ENCODE peak calls at places on chromosomes 4 and X, in five cellular contexts. T, I, H, K and F are unnamed samples.

GRCh38 chr4:5892321-5893012 is 419 bp downstream of the CRMP1 start:
- DNase-seq in T (no peak), K (no peak), I (peak), H (no peak), F (no peak)

GRCh38 chr4:73127839-73128448 is 58.4 kb upstream of the COX18 start:
- DNase-seq in H (no peak), I (no peak), T (peak), K (no peak), F (no peak)

GRCh38 chrX:48456628-48457027 is 13.4 kb downstream of the SLC38A5 start:
- DNase-seq in H (no peak), K (no peak), T (no peak), I (no peak), F (no peak)

GRCh38 chrX:96372313-96373046 is 312.2 kb upstream of the DIAPH2 start:
- DNase-seq in T (peak), I (peak), K (peak), H (peak), F (no peak)

GRCh38 chr4:3283483-3283882 is 9.3 kb upstream of the RGS12 start:
- DNase-seq in I (no peak), K (no peak), H (no peak), T (no peak), F (no peak)

GRCh38 chr4:143768007-143768591 is 67.6 kb upstream of the FREM3 start:
- DNase-seq in H (no peak), T (no peak), I (no peak), K (peak), F (no peak)

GRCh38 chr4:185742766-185743165 is 69.2 kb downstream of the SORBS2 start:
- DNase-seq in T (no peak), H (no peak), I (no peak), K (peak), F (no peak)

GRCh38 chr4:120977435-120977997 is 55.0 kb upstream of the PRDM5 start:
- DNase-seq in H (no peak), I (no peak), T (peak), K (peak), F (no peak)

GRCh38 chr4:1504786-1505500 is 98.7 kb upstream of the NKX1-1 start:
- DNase-seq in I (no peak), K (no peak), H (no peak), T (no peak), F (peak)

GRCh38 chr4:4387531-4388311 is 819 bp downstream of the NSG1 start:
- DNase-seq in H (no peak), T (peak), K (no peak), I (peak), F (no peak)

GRCh38 chrX:103215768-103216085 is 819 bp downstream of the BEX4 start:
- DNase-seq in I (no peak), K (peak), H (no peak), T (no peak), F (no peak)

DNA sequence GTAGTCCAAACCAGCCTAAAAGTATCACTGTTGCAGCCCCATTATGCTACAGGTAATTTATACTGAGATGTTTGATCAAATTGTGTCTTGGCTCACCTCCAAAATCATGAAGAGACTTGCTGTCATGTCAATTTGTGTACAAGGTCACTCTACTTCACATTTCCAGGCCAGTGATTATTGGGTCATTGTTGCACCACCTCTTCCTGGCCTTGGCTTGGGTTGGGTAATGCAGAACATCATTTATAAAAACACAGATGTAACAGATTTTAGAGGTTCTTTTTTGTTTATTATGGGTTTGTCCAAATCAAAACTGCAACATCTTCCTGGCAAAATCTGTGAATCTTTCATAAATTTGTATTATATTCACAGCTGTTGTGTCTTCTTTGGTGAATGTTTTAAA is 459.5 kb downstream of the ANKRD50 start:
- DNase-seq in K (no peak), H (no peak), T (no peak), I (no peak), F (no peak)
- TF ChIP-seq CTCF in K (no peak), H (no peak), T (no peak), I (no peak), F (no peak)

DNA sequence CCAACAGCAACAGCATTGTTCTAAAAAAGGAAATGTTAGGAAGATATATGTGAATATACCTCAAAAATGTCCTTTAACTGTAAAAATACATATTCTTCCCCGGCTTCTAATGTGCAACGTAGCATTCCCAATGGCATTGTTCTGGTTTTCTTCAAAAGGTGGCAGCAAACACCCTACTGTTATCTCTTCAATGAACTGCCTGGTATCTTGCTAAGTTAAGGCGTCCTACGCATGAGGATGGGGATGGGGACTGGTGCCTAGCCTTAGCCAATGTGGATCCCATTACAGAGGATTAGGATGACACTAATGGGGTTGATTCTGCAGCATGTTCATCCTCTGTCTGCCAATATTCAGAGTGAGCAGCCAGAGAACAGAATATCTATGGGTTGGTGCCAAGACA is 334.9 kb upstream of the ADGRL3 start:
- DNase-seq in H (no peak), I (no peak), K (peak), T (no peak), F (no peak)
- TF ChIP-seq CTCF in H (no peak), I (no peak), K (peak), T (no peak), F (no peak)

DNA sequence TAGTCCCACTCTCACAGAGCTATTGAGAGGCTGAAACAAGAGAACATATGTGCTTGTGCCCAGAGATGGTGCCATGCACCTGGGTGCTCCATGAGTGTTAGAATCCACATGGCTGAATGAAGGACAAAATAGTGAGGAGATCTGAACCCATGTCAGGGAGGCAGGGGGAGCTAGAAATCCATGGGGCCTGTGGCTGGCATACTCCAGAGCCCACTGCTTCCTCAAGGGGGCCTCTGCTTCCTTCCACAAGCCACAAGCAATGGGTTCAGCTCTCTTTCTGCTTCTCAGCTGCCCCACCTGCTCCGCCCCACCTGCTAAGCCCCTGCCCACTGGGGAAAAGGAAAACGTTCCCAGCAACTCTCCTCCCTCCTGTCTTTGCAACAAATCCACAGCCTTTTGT is 46.1 kb downstream of the PJA1 start:
- DNase-seq in T (no peak), I (no peak), K (no peak), H (no peak), F (no peak)
- TF ChIP-seq CTCF in T (no peak), I (no peak), K (no peak), H (no peak), F (no peak)

GRCh38 chr4:78022517-78022916 is 34.6 kb upstream of the FRAS1 start:
- DNase-seq in I (no peak), K (no peak), H (no peak), T (no peak), F (no peak)
- TF ChIP-seq CTCF in I (no peak), K (no peak), H (peak), T (no peak), F (no peak)

GRCh38 chrX:151985531-151985930 is 11.1 kb upstream of the GABRE start:
- DNase-seq in H (no peak), K (no peak), T (no peak), I (no peak), F (no peak)
- TF ChIP-seq CTCF in H (no peak), K (no peak), T (no peak), I (no peak), F (no peak)